ENCODE peak calls at places on chromosomes 4 and X, in nine cellular contexts. One of them, this sample, is unnamed.

GRCh38 chr4:24070117-24070516 is 180.3 kb upstream of the PPARGC1A start:
- DNase-seq in stimulated activated naive CD4-positive, alpha-beta T cell treated with Interleukin-2 at 50 U/mL for 16 hours: no peak
- DNase-seq in stimulated activated CD4-positive, alpha-beta T cell treated with anti-CD3 and anti-CD28 coated beads, Interleukin-4, amount 100 ng/mL, for 4 hours: no peak
- DNase-seq in neuronal stem cell: no peak
- DNase-seq in left lobe of liver: no peak
- DNase-seq in H4: peak
- DNase-seq in NK-92 treated with Interleukin-12 subunit alpha and Interleukin-12 subunit beta, amount 100 ng/mL, for 24 hours: no peak
- DNase-seq in naive B cell: no peak
- DNase-seq in MV-4-11: no peak
- DNase-seq in this sample: no peak

GRCh38 chr4:80006935-80007744 is 65.9 kb downstream of the ANTXR2 start:
- DNase-seq in stimulated activated CD4-positive, alpha-beta T cell treated with anti-CD3 and anti-CD28 coated beads, Interleukin-4, amount 100 ng/mL, for 4 hours: no peak
- DNase-seq in left lobe of liver: no peak
- DNase-seq in stimulated activated naive CD4-positive, alpha-beta T cell treated with Interleukin-2 at 50 U/mL for 16 hours: no peak
- DNase-seq in naive B cell: no peak
- DNase-seq in NK-92 treated with Interleukin-12 subunit alpha and Interleukin-12 subunit beta, amount 100 ng/mL, for 24 hours: no peak
- DNase-seq in neuronal stem cell: no peak
- DNase-seq in H4: no peak
- DNase-seq in MV-4-11: peak
- DNase-seq in this sample: peak

GRCh38 chrX:24728530-24728929 is 34.8 kb downstream of the POLA1 start:
- DNase-seq in naive B cell: no peak
- DNase-seq in stimulated activated CD4-positive, alpha-beta T cell treated with anti-CD3 and anti-CD28 coated beads, Interleukin-4, amount 100 ng/mL, for 4 hours: no peak
- DNase-seq in H4: no peak
- DNase-seq in left lobe of liver: peak
- DNase-seq in NK-92 treated with Interleukin-12 subunit alpha and Interleukin-12 subunit beta, amount 100 ng/mL, for 24 hours: no peak
- DNase-seq in MV-4-11: no peak
- DNase-seq in neuronal stem cell: no peak
- DNase-seq in stimulated activated naive CD4-positive, alpha-beta T cell treated with Interleukin-2 at 50 U/mL for 16 hours: no peak
- DNase-seq in this sample: no peak

GRCh38 chrX:74461384-74461783 is 40.1 kb downstream of the SLC16A2 start:
- DNase-seq in left lobe of liver: no peak
- DNase-seq in neuronal stem cell: no peak
- DNase-seq in naive B cell: no peak
- DNase-seq in stimulated activated CD4-positive, alpha-beta T cell treated with anti-CD3 and anti-CD28 coated beads, Interleukin-4, amount 100 ng/mL, for 4 hours: no peak
- DNase-seq in H4: no peak
- DNase-seq in stimulated activated naive CD4-positive, alpha-beta T cell treated with Interleukin-2 at 50 U/mL for 16 hours: no peak
- DNase-seq in NK-92 treated with Interleukin-12 subunit alpha and Interleukin-12 subunit beta, amount 100 ng/mL, for 24 hours: no peak
- DNase-seq in MV-4-11: no peak
- DNase-seq in this sample: no peak

GRCh38 chr4:100311181-100311580 is 120.9 kb upstream of the DDIT4L start:
- DNase-seq in stimulated activated naive CD4-positive, alpha-beta T cell treated with Interleukin-2 at 50 U/mL for 16 hours: no peak
- DNase-seq in H4: peak
- DNase-seq in stimulated activated CD4-positive, alpha-beta T cell treated with anti-CD3 and anti-CD28 coated beads, Interleukin-4, amount 100 ng/mL, for 4 hours: no peak
- DNase-seq in neuronal stem cell: no peak
- DNase-seq in NK-92 treated with Interleukin-12 subunit alpha and Interleukin-12 subunit beta, amount 100 ng/mL, for 24 hours: no peak
- DNase-seq in naive B cell: no peak
- DNase-seq in MV-4-11: peak
- DNase-seq in left lobe of liver: no peak
- DNase-seq in this sample: peak

GRCh38 chr4:2469192-2469984 is 482 bp downstream of the RNF4 start:
- DNase-seq in left lobe of liver: peak
- DNase-seq in H4: no peak
- DNase-seq in stimulated activated CD4-positive, alpha-beta T cell treated with anti-CD3 and anti-CD28 coated beads, Interleukin-4, amount 100 ng/mL, for 4 hours: peak
- DNase-seq in NK-92 treated with Interleukin-12 subunit alpha and Interleukin-12 subunit beta, amount 100 ng/mL, for 24 hours: peak
- DNase-seq in stimulated activated naive CD4-positive, alpha-beta T cell treated with Interleukin-2 at 50 U/mL for 16 hours: peak
- DNase-seq in neuronal stem cell: peak
- DNase-seq in MV-4-11: peak
- DNase-seq in naive B cell: peak
- DNase-seq in this sample: peak

GRCh38 chr4:2083116-2083825 is 24.1 kb downstream of the NAT8L start:
- DNase-seq in stimulated activated CD4-positive, alpha-beta T cell treated with anti-CD3 and anti-CD28 coated beads, Interleukin-4, amount 100 ng/mL, for 4 hours: no peak
- DNase-seq in NK-92 treated with Interleukin-12 subunit alpha and Interleukin-12 subunit beta, amount 100 ng/mL, for 24 hours: no peak
- DNase-seq in H4: no peak
- DNase-seq in stimulated activated naive CD4-positive, alpha-beta T cell treated with Interleukin-2 at 50 U/mL for 16 hours: no peak
- DNase-seq in naive B cell: no peak
- DNase-seq in MV-4-11: no peak
- DNase-seq in neuronal stem cell: no peak
- DNase-seq in left lobe of liver: peak
- DNase-seq in this sample: peak

GRCh38 chrX:15158736-15159406 is 111.0 kb downstream of the ASB9 start:
- DNase-seq in stimulated activated CD4-positive, alpha-beta T cell treated with anti-CD3 and anti-CD28 coated beads, Interleukin-4, amount 100 ng/mL, for 4 hours: peak
- DNase-seq in stimulated activated naive CD4-positive, alpha-beta T cell treated with Interleukin-2 at 50 U/mL for 16 hours: peak
- DNase-seq in NK-92 treated with Interleukin-12 subunit alpha and Interleukin-12 subunit beta, amount 100 ng/mL, for 24 hours: no peak
- DNase-seq in left lobe of liver: no peak
- DNase-seq in naive B cell: no peak
- DNase-seq in H4: no peak
- DNase-seq in neuronal stem cell: no peak
- DNase-seq in MV-4-11: no peak
- DNase-seq in this sample: no peak

GRCh38 chr4:56995525-56995924 is 16.8 kb downstream of the POLR2B start:
- DNase-seq in MV-4-11: no peak
- DNase-seq in naive B cell: no peak
- DNase-seq in NK-92 treated with Interleukin-12 subunit alpha and Interleukin-12 subunit beta, amount 100 ng/mL, for 24 hours: no peak
- DNase-seq in H4: no peak
- DNase-seq in stimulated activated CD4-positive, alpha-beta T cell treated with anti-CD3 and anti-CD28 coated beads, Interleukin-4, amount 100 ng/mL, for 4 hours: no peak
- DNase-seq in neuronal stem cell: no peak
- DNase-seq in left lobe of liver: no peak
- DNase-seq in stimulated activated naive CD4-positive, alpha-beta T cell treated with Interleukin-2 at 50 U/mL for 16 hours: no peak
- DNase-seq in this sample: no peak

GRCh38 chr4:74038161-74039064 is at the start of gene CXCL3:
- DNase-seq in NK-92 treated with Interleukin-12 subunit alpha and Interleukin-12 subunit beta, amount 100 ng/mL, for 24 hours: no peak
- DNase-seq in left lobe of liver: peak
- DNase-seq in stimulated activated CD4-positive, alpha-beta T cell treated with anti-CD3 and anti-CD28 coated beads, Interleukin-4, amount 100 ng/mL, for 4 hours: no peak
- DNase-seq in neuronal stem cell: peak
- DNase-seq in naive B cell: peak
- DNase-seq in stimulated activated naive CD4-positive, alpha-beta T cell treated with Interleukin-2 at 50 U/mL for 16 hours: no peak
- DNase-seq in H4: peak
- DNase-seq in MV-4-11: no peak
- DNase-seq in this sample: peak

GRCh38 chr4:38113136-38113535 is 152.9 kb downstream of the PTTG2 start:
- DNase-seq in stimulated activated CD4-positive, alpha-beta T cell treated with anti-CD3 and anti-CD28 coated beads, Interleukin-4, amount 100 ng/mL, for 4 hours: no peak
- DNase-seq in MV-4-11: no peak
- DNase-seq in NK-92 treated with Interleukin-12 subunit alpha and Interleukin-12 subunit beta, amount 100 ng/mL, for 24 hours: no peak
- DNase-seq in left lobe of liver: no peak
- DNase-seq in naive B cell: no peak
- DNase-seq in stimulated activated naive CD4-positive, alpha-beta T cell treated with Interleukin-2 at 50 U/mL for 16 hours: no peak
- DNase-seq in H4: no peak
- DNase-seq in neuronal stem cell: no peak
- DNase-seq in this sample: no peak

GRCh38 chrX:106955004-106955772 is 35.0 kb downstream of the CLDN2 start:
- DNase-seq in naive B cell: no peak
- DNase-seq in stimulated activated naive CD4-positive, alpha-beta T cell treated with Interleukin-2 at 50 U/mL for 16 hours: no peak
- DNase-seq in H4: no peak
- DNase-seq in NK-92 treated with Interleukin-12 subunit alpha and Interleukin-12 subunit beta, amount 100 ng/mL, for 24 hours: no peak
- DNase-seq in left lobe of liver: no peak
- DNase-seq in neuronal stem cell: no peak
- DNase-seq in MV-4-11: no peak
- DNase-seq in stimulated activated CD4-positive, alpha-beta T cell treated with anti-CD3 and anti-CD28 coated beads, Interleukin-4, amount 100 ng/mL, for 4 hours: no peak
- DNase-seq in this sample: no peak

GRCh38 chr4:7041851-7042696 is 1.1 kb upstream of the TADA2B start:
- DNase-seq in neuronal stem cell: no peak
- DNase-seq in MV-4-11: peak
- DNase-seq in left lobe of liver: peak
- DNase-seq in NK-92 treated with Interleukin-12 subunit alpha and Interleukin-12 subunit beta, amount 100 ng/mL, for 24 hours: no peak
- DNase-seq in naive B cell: peak
- DNase-seq in stimulated activated naive CD4-positive, alpha-beta T cell treated with Interleukin-2 at 50 U/mL for 16 hours: no peak
- DNase-seq in H4: no peak
- DNase-seq in stimulated activated CD4-positive, alpha-beta T cell treated with anti-CD3 and anti-CD28 coated beads, Interleukin-4, amount 100 ng/mL, for 4 hours: no peak
- DNase-seq in this sample: peak

GRCh38 chrX:136497556-136498048 is at the start of gene HTATSF1:
- DNase-seq in MV-4-11: no peak
- DNase-seq in H4: no peak
- DNase-seq in stimulated activated CD4-positive, alpha-beta T cell treated with anti-CD3 and anti-CD28 coated beads, Interleukin-4, amount 100 ng/mL, for 4 hours: no peak
- DNase-seq in left lobe of liver: no peak
- DNase-seq in NK-92 treated with Interleukin-12 subunit alpha and Interleukin-12 subunit beta, amount 100 ng/mL, for 24 hours: peak
- DNase-seq in stimulated activated naive CD4-positive, alpha-beta T cell treated with Interleukin-2 at 50 U/mL for 16 hours: peak
- DNase-seq in naive B cell: no peak
- DNase-seq in neuronal stem cell: peak
- DNase-seq in this sample: no peak

GRCh38 chrX:19585370-19586082 is 70.2 kb upstream of the MAP3K15 start:
- DNase-seq in NK-92 treated with Interleukin-12 subunit alpha and Interleukin-12 subunit beta, amount 100 ng/mL, for 24 hours: no peak
- DNase-seq in stimulated activated CD4-positive, alpha-beta T cell treated with anti-CD3 and anti-CD28 coated beads, Interleukin-4, amount 100 ng/mL, for 4 hours: no peak
- DNase-seq in H4: no peak
- DNase-seq in naive B cell: no peak
- DNase-seq in left lobe of liver: no peak
- DNase-seq in stimulated activated naive CD4-positive, alpha-beta T cell treated with Interleukin-2 at 50 U/mL for 16 hours: no peak
- DNase-seq in neuronal stem cell: no peak
- DNase-seq in MV-4-11: no peak
- DNase-seq in this sample: no peak

GRCh38 chr4:20422398-20422797 is 170.7 kb downstream of the SLIT2 start:
- DNase-seq in NK-92 treated with Interleukin-12 subunit alpha and Interleukin-12 subunit beta, amount 100 ng/mL, for 24 hours: peak
- DNase-seq in stimulated activated CD4-positive, alpha-beta T cell treated with anti-CD3 and anti-CD28 coated beads, Interleukin-4, amount 100 ng/mL, for 4 hours: peak
- DNase-seq in left lobe of liver: peak
- DNase-seq in naive B cell: no peak
- DNase-seq in MV-4-11: peak
- DNase-seq in neuronal stem cell: peak
- DNase-seq in H4: peak
- DNase-seq in stimulated activated naive CD4-positive, alpha-beta T cell treated with Interleukin-2 at 50 U/mL for 16 hours: peak
- DNase-seq in this sample: peak

GRCh38 chr4:82842593-82842992 is 44.0 kb upstream of the SCD5 start:
- DNase-seq in H4: no peak
- DNase-seq in stimulated activated CD4-positive, alpha-beta T cell treated with anti-CD3 and anti-CD28 coated beads, Interleukin-4, amount 100 ng/mL, for 4 hours: no peak
- DNase-seq in stimulated activated naive CD4-positive, alpha-beta T cell treated with Interleukin-2 at 50 U/mL for 16 hours: no peak
- DNase-seq in neuronal stem cell: no peak
- DNase-seq in MV-4-11: peak
- DNase-seq in left lobe of liver: no peak
- DNase-seq in naive B cell: no peak
- DNase-seq in NK-92 treated with Interleukin-12 subunit alpha and Interleukin-12 subunit beta, amount 100 ng/mL, for 24 hours: no peak
- DNase-seq in this sample: no peak

GRCh38 chr4:125315571-125316390 is 1.0 kb downstream of the FAT4 start:
- DNase-seq in MV-4-11: no peak
- DNase-seq in stimulated activated CD4-positive, alpha-beta T cell treated with anti-CD3 and anti-CD28 coated beads, Interleukin-4, amount 100 ng/mL, for 4 hours: no peak
- DNase-seq in neuronal stem cell: peak
- DNase-seq in left lobe of liver: peak
- DNase-seq in H4: peak
- DNase-seq in naive B cell: no peak
- DNase-seq in stimulated activated naive CD4-positive, alpha-beta T cell treated with Interleukin-2 at 50 U/mL for 16 hours: no peak
- DNase-seq in NK-92 treated with Interleukin-12 subunit alpha and Interleukin-12 subunit beta, amount 100 ng/mL, for 24 hours: no peak
- DNase-seq in this sample: peak

GRCh38 chrX:71492086-71493065 is 40.5 kb upstream of the OGT start:
- DNase-seq in stimulated activated naive CD4-positive, alpha-beta T cell treated with Interleukin-2 at 50 U/mL for 16 hours: peak
- DNase-seq in left lobe of liver: peak
- DNase-seq in H4: no peak
- DNase-seq in NK-92 treated with Interleukin-12 subunit alpha and Interleukin-12 subunit beta, amount 100 ng/mL, for 24 hours: no peak
- DNase-seq in stimulated activated CD4-positive, alpha-beta T cell treated with anti-CD3 and anti-CD28 coated beads, Interleukin-4, amount 100 ng/mL, for 4 hours: peak
- DNase-seq in neuronal stem cell: no peak
- DNase-seq in MV-4-11: peak
- DNase-seq in naive B cell: peak
- DNase-seq in this sample: no peak

GRCh38 chrX:69556094-69557011 is 52.2 kb downstream of the NALF2 start:
- DNase-seq in H4: peak
- DNase-seq in neuronal stem cell: peak
- DNase-seq in NK-92 treated with Interleukin-12 subunit alpha and Interleukin-12 subunit beta, amount 100 ng/mL, for 24 hours: no peak
- DNase-seq in stimulated activated CD4-positive, alpha-beta T cell treated with anti-CD3 and anti-CD28 coated beads, Interleukin-4, amount 100 ng/mL, for 4 hours: no peak
- DNase-seq in left lobe of liver: no peak
- DNase-seq in stimulated activated naive CD4-positive, alpha-beta T cell treated with Interleukin-2 at 50 U/mL for 16 hours: no peak
- DNase-seq in naive B cell: no peak
- DNase-seq in MV-4-11: peak
- DNase-seq in this sample: no peak

GRCh38 chrX:43870758-43871419 is 11.4 kb downstream of the MAOB start:
- DNase-seq in stimulated activated naive CD4-positive, alpha-beta T cell treated with Interleukin-2 at 50 U/mL for 16 hours: no peak
- DNase-seq in stimulated activated CD4-positive, alpha-beta T cell treated with anti-CD3 and anti-CD28 coated beads, Interleukin-4, amount 100 ng/mL, for 4 hours: no peak
- DNase-seq in neuronal stem cell: no peak
- DNase-seq in naive B cell: no peak
- DNase-seq in NK-92 treated with Interleukin-12 subunit alpha and Interleukin-12 subunit beta, amount 100 ng/mL, for 24 hours: no peak
- DNase-seq in H4: no peak
- DNase-seq in MV-4-11: no peak
- DNase-seq in left lobe of liver: no peak
- DNase-seq in this sample: no peak

This sample was measured in WERI-Rb-1.